ENCODE peak calls at places on chromosomes 11 and 22, in six cellular contexts. F is K562, T is HCT116, N is GM12878, C is SK-N-SH, A is HepG2. W is an unnamed sample.

GRCh38 chr22:34886812-34887211 is 179.1 kb upstream of the ISX start:
- DNase-seq in F (no peak), T (no peak), N (no peak), C (no peak), A (no peak), W (no peak)

GRCh38 chr11:103532133-103532788 is 423.0 kb downstream of the DYNC2H1 start:
- DNase-seq in F (no peak), T (no peak), N (no peak), C (no peak), A (no peak), W (peak; percentile 63)

GRCh38 chr11:97087419-97087818 is 697.6 kb downstream of the JRKL start:
- DNase-seq in F (no peak), T (no peak), N (peak; percentile 21), C (no peak), A (no peak), W (no peak)

GRCh38 chr22:39142088-39142667 is 10.3 kb downstream of the CBX7 start:
- DNase-seq in F (no peak), T (no peak), N (no peak), C (no peak), A (no peak), W (no peak)

GRCh38 chr22:49968313-49968830 is 7.8 kb downstream of the PIM3 start:
- DNase-seq in F (no peak), T (no peak), N (no peak), C (peak; percentile 33), A (no peak), W (no peak)

GRCh38 chr11:12441081-12441801 is 63.9 kb downstream of the PARVA start:
- DNase-seq in F (no peak), T (no peak), N (no peak), C (no peak), A (no peak), W (peak; percentile 17)

GRCh38 chr11:10329935-10330334 is 25.1 kb downstream of the ADM start:
- DNase-seq in F (no peak), T (no peak), N (no peak), C (no peak), A (no peak), W (peak; percentile 84)

GRCh38 chr11:12642040-12642439 is 32.2 kb upstream of the TEAD1 start:
- DNase-seq in F (no peak), T (no peak), N (no peak), C (no peak), A (peak; percentile 57), W (peak; percentile 59)

GRCh38 chr22:39808087-39808486 is 85.5 kb downstream of the ENTHD1 start:
- DNase-seq in F (peak; percentile 20), T (peak; percentile 31), N (no peak), C (peak; percentile 4), A (peak; percentile 30), W (peak; percentile 28)

GRCh38 chr11:2412323-2412722 is 11.8 kb downstream of the TSSC4 start:
- DNase-seq in F (no peak), T (no peak), N (no peak), C (no peak), A (no peak), W (no peak)

GRCh38 chr11:72617080-72617744 is 57.0 kb downstream of the PDE2A start:
- DNase-seq in F (no peak), T (no peak), N (no peak), C (peak; percentile 59), A (no peak), W (no peak)

GRCh38 chr11:95296621-95297025 is 65.6 kb upstream of the SESN3 start:
- DNase-seq in F (no peak), T (no peak), N (peak; percentile 39), C (no peak), A (no peak), W (no peak)

GRCh38 chr22:50487290-50488005 is 789 bp downstream of the MIOX start:
- DNase-seq in F (no peak), T (no peak), N (no peak), C (no peak), A (no peak), W (no peak)

GRCh38 chr22:32801436-32802290 is at the start of gene TIMP3:
- DNase-seq in F (peak; percentile 84), T (no peak), N (no peak), C (peak; percentile 95), A (no peak), W (no peak)

GRCh38 chr11:47332791-47333525 is 19.5 kb downstream of the MYBPC3 start:
- DNase-seq in F (no peak), T (no peak), N (no peak), C (peak; percentile 40), A (no peak), W (no peak)

GRCh38 chr11:66495401-66495844 is 15.0 kb upstream of the BBS1 start:
- DNase-seq in F (no peak), T (no peak), N (no peak), C (no peak), A (no peak), W (no peak)

GRCh38 chr11:73995247-73995646 is 12.6 kb upstream of the UCP2 start:
- DNase-seq in F (no peak), T (no peak), N (no peak), C (no peak), A (no peak), W (peak; percentile 18)

GRCh38 chr22:22424956-22425355 is 83.6 kb downstream of the ZNF280B start:
- DNase-seq in F (no peak), T (no peak), N (no peak), C (no peak), A (no peak), W (no peak)

GRCh38 chr11:1148752-1149180 is 9.0 kb upstream of the MUC5AC start:
- DNase-seq in F (no peak), T (no peak), N (no peak), C (no peak), A (no peak), W (no peak)

GRCh38 chr11:108565653-108566052 is 27.9 kb downstream of the EXPH5 start:
- DNase-seq in F (no peak), T (no peak), N (no peak), C (no peak), A (no peak), W (no peak)

GRCh38 chr22:25170426-25170980 is 29.2 kb upstream of the CRYBB3 start:
- DNase-seq in F (no peak), T (no peak), N (no peak), C (no peak), A (no peak), W (no peak)

GRCh38 chr11:77250881-77251640 is 50.4 kb downstream of the GDPD4 start:
- DNase-seq in F (no peak), T (no peak), N (no peak), C (no peak), A (no peak), W (peak; percentile 73)

DNA sequence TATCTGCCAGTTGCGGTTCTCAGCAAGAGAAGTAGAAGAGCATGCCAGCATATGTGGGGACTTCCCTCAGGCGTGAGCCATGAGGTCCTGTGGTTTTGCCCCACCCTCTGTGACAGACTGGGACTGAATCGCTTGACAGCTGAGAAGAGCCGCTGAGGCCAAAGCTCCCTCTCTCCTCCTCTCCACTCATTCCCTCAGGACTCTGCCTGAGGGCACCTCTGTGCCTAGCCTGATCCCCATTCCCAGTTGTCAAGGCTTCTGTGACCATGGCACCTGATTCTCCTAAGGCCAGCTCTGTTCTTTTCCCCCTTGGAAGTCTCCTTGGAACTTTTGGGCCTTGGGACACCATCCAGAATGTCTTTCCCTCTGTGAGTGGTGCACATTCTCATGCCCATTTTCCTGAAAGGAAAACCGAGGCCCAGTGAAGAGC is 27.0 kb downstream of the ART5 start:
- DNase-seq in F (no peak), T (no peak), N (peak; percentile 31), C (no peak), A (no peak), W (no peak)
- TF ChIP-seq POLR2AphosphoS5 in F (no peak), T (no peak), N (no peak), C (no peak), A (no peak), W (no peak)

GRCh38 chr11:130272336-130272735 is 42.4 kb downstream of the ZBTB44 start:
- DNase-seq in F (no peak), T (no peak), N (no peak), C (no peak), A (no peak), W (no peak)

DNA sequence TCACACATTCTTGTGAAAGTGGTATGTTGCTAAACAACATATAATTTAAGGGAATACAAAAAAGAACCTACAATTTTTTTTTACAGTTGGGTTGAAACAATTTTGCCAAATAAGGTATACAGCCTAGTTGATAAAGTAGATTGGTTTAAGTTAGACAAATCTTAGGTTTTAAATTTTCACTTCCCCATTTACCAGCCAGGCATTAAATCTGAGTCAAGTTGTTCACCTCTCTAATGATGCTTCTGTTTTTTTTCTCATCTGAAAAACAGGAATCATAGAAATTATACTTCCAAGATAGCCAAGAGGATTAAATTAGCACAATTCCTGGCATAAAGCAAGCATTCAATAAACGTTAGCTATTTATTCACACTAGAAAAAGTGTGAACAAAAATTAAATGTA is 45.2 kb downstream of the ZBTB44 start:
- DNase-seq in F (no peak), T (no peak), N (peak; percentile 45), C (no peak), A (no peak), W (no peak)
- H3K4me2 ChIP-seq in F (no peak overlapping the region), T (no peak overlapping the region), N (peak overlapping the region; percentile 54), C (no peak overlapping the region), A (no peak overlapping the region), W (no peak overlapping the region)

DNA sequence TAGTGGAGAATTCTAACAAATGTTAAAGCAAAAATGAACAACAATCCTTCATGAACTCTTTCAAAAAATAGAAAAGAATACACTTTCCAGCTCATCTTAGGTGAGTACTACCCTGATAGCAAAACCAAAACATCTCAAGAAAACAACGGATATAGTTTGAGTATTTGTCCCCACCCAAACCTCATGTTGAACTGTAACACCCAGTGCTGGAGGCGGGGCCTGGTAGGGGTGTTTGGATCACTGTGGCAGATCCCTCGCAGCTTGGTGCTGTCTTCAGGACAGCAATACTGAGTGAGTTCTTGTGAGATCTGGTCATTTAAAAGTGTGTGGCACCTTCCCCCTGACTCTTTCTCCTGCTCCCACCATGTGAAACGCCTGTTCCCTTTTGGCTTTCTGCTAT is 27.0 kb downstream of the NCAPD3 start:
- DNase-seq in F (no peak), T (no peak), N (no peak), C (no peak), A (no peak), W (no peak)
- H3K9me3 ChIP-seq in F (no peaks in the 10 kb centered on the region), T (no peaks in the 10 kb centered on the region), N (no peaks in the 10 kb centered on the region), C (no peaks in the 10 kb centered on the region), A (no peaks in the 10 kb centered on the region), W (no peaks in the 10 kb centered on the region)

DNA sequence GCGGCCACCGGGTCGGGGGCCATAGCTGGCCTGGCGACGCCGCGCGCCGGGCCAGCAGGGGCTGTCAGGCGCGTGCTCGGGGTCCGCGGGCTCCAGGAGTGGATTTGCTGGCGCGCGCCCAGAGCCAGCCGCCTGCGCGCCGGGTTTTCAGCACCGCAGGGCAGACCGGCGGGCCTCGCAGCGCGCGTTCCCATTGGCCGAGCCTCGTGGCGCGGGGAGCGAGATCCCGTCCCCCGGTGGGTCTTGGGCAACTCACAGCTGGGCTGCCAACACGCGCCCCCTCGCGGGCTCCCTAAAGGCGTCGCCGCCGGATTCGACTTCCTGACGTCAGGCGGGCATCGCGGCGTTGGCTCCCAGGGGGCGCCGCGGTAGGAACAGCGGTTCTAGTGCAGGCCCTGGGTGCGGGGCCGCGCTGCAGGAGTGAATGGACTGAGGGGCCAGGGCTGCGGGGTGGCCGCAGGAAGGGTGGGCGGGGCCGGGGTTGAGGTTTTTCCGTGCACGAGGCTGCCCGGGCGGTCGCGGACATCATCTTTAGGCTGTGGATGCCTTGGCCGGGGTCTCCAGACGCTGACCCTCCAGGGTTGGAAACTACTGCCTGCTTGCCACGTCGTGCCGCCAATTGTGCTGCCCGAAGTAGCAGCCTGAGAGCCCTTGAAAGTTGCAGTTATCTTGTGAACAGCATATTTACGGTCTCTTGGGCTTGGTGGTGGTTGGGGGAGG is at the start of gene FADS1:
- DNase-seq in F (peak; percentile 96), T (peak; percentile 91), N (peak; percentile 60), C (peak; percentile 95), A (peak; percentile 95), W (peak; percentile 97)
- TF ChIP-seq POLR2AphosphoS5 in F (peak; percentile 53), T (peak; percentile 80), N (no peak), C (peak; percentile 85), A (peak; percentile 57), W (peak; percentile 74)